ENCODE peak calls at places on chromosomes 6 and 20, in eight cellular contexts. X is AG09319, J is PC-3, C is kidney, V is heart right ventricle, O is mammary epithelial cell, L is coronary artery, F is endothelial cell. K is an unnamed sample.

GRCh38 chr20:35607003-35607735 is 8.5 kb upstream of the SPAG4 start:
- DNase-seq in J (peak), F (no peak), L (no peak), O (peak), X (no peak), C (peak), V (no peak), K (no peak)

GRCh38 chr6:3253597-3253961 is 5.2 kb upstream of the PSMG4 start:
- DNase-seq in L (peak), F (no peak), C (peak), O (no peak), J (no peak), V (no peak), X (no peak), K (no peak)

GRCh38 chr20:49685809-49686208 is 27.9 kb downstream of the B4GALT5 start:
- DNase-seq in C (no peak), X (peak), L (no peak), F (no peak), J (peak), V (no peak), O (no peak), K (no peak)

GRCh38 chr20:53316221-53316937 is 277.3 kb downstream of the ZNF217 start:
- DNase-seq in X (no peak), V (no peak), O (no peak), J (no peak), F (no peak), C (no peak), L (no peak), K (no peak)

GRCh38 chr6:23228439-23229024 is 659.2 kb downstream of the HDGFL1 start:
- DNase-seq in C (no peak), J (peak), O (peak), V (no peak), F (no peak), X (no peak), L (no peak), K (no peak)

GRCh38 chr6:6546318-6547110 is 42.0 kb upstream of the LY86 start:
- DNase-seq in O (peak), X (no peak), J (peak), F (peak), L (no peak), C (peak), V (peak), K (peak)

GRCh38 chr20:41158082-41158625 is 20.8 kb downstream of the PLCG1 start:
- DNase-seq in V (no peak), L (no peak), O (no peak), X (no peak), F (no peak), C (no peak), J (no peak), K (no peak)

GRCh38 chr6:70119218-70119835 is 183.6 kb downstream of the COL9A1 start:
- DNase-seq in J (no peak), X (no peak), L (no peak), F (no peak), C (no peak), V (no peak), O (no peak), K (no peak)

GRCh38 chr6:7148100-7148822 is 40.5 kb downstream of the RREB1 start:
- DNase-seq in L (no peak), X (no peak), C (no peak), O (peak), F (no peak), J (peak), V (no peak), K (peak)

GRCh38 chr20:41358717-41359116 is 7.9 kb downstream of the EMILIN3 start:
- DNase-seq in J (no peak), C (no peak), L (no peak), X (no peak), V (no peak), O (no peak), F (no peak), K (no peak)

GRCh38 chr6:74409447-74409846 is 713.4 kb downstream of the CD109 start:
- DNase-seq in O (peak), V (no peak), F (no peak), L (no peak), X (peak), J (peak), C (no peak), K (no peak)

GRCh38 chr20:13771853-13772453 is 12.8 kb downstream of the ESF1 start:
- DNase-seq in X (no peak), J (peak), C (no peak), O (no peak), F (no peak), L (no peak), V (no peak), K (no peak)

GRCh38 chr6:140806431-140806830 is 1326.3 kb upstream of the GJE1 start:
- DNase-seq in O (no peak), F (no peak), J (peak), V (no peak), X (no peak), C (no peak), L (no peak), K (no peak)

GRCh38 chr6:15861486-15861885 is 198.7 kb upstream of the DTNBP1 start:
- DNase-seq in X (no peak), C (no peak), F (no peak), J (no peak), O (no peak), L (no peak), V (no peak), K (no peak)

GRCh38 chr20:54062812-54063280 is 7.5 kb downstream of the BCAS1 start:
- DNase-seq in J (peak), F (no peak), O (peak), C (no peak), L (no peak), X (no peak), V (no peak), K (no peak)

GRCh38 chr6:151440930-151441329 is 11.0 kb downstream of the RMND1 start:
- DNase-seq in O (no peak), J (no peak), L (no peak), V (no peak), C (no peak), X (no peak), F (no peak), K (no peak)

GRCh38 chr20:62001178-62001715 is 64.4 kb downstream of the TAF4 start:
- DNase-seq in O (no peak), X (no peak), V (no peak), L (no peak), F (no peak), J (no peak), C (no peak), K (no peak)

GRCh38 chr20:39269031-39269461 is 306.9 kb downstream of the DHX35 start:
- DNase-seq in F (peak), V (peak), X (no peak), J (peak), L (no peak), O (peak), C (peak), K (peak)

GRCh38 chr6:131167773-131168172 is 32.5 kb downstream of the AKAP7 start:
- DNase-seq in C (no peak), V (no peak), O (no peak), L (no peak), X (no peak), F (no peak), J (peak), K (no peak)
- TF ChIP-seq CTCF in C (no peak), V (no peak), O (no peak), L (no peak), X (peak), F (no peak), J (peak), K (peak)

GRCh38 chr6:137901454-137901853 is 34.4 kb downstream of the TNFAIP3 start:
- DNase-seq in F (no peak), O (no peak), C (no peak), X (no peak), J (no peak), V (no peak), L (no peak), K (no peak)
- TF ChIP-seq CTCF in F (no peak), O (no peak), C (no peak), X (no peak), J (no peak), V (no peak), L (no peak), K (no peak)

DNA sequence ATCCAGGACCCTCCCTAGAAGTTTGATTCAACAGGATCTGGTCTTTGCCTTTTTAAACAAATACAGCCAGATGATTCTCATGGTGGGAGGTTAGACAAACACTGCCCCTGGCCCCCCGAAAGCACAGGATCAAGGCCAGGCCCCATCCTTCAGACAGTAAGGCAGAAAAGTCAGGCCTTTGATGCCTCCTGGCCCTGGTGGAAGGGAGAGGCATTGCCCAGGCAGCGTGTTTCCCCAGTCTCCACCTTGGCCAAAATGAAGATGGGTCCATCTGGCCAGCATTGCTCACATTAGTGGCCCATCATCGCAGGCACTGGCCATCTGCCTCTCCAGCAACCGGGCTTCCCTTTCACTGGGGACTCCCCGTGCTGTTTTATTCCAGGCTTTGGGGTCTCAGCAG is 4.3 kb downstream of the SULF2 start:
- DNase-seq in C (no peak), O (no peak), L (no peak), V (no peak), X (no peak), J (no peak), F (no peak), K (no peak)
- TF ChIP-seq CTCF in C (no peak), O (peak), L (no peak), V (no peak), X (no peak), J (no peak), F (no peak), K (no peak)

GRCh38 chr6:105790635-105791034 is 295.5 kb upstream of the PRDM1 start:
- DNase-seq in X (no peak), O (no peak), C (no peak), F (no peak), J (no peak), V (no peak), L (no peak), K (no peak)
- TF ChIP-seq CTCF in X (peak), O (peak), C (no peak), F (no peak), J (peak), V (no peak), L (no peak), K (peak)

GRCh38 chr6:37489697-37490336 is 9.9 kb downstream of the CCDC167 start:
- DNase-seq in V (peak), F (no peak), L (no peak), O (no peak), J (no peak), C (peak), X (no peak), K (no peak)
- TF ChIP-seq CTCF in V (no peak), F (no peak), L (no peak), O (no peak), J (peak), C (no peak), X (peak), K (peak)

DNA sequence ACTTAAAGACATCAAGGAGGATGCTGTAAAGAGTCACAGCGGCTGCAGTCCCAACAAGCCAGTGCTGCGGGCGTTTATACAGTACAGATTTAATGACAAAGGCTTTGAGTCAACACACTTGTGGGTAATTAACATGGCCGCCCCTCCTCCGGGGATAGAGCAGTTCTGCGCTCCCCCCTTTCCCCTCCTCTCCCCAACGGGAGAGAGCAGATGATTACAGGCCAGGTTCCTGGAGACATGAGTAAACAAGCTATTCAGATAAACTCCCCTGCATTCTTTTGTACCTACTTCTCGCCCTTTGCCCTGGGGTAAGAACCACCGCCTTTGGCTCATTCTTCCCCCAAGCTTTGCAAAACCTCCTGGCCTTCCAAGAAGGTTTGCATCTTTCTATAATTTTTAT is 23.6 kb upstream of the FABP7 start:
- DNase-seq in L (no peak), F (no peak), O (no peak), C (no peak), X (no peak), V (no peak), J (no peak), K (no peak)
- TF ChIP-seq CTCF in L (no peak), F (no peak), O (no peak), C (no peak), X (no peak), V (no peak), J (no peak), K (no peak)

GRCh38 chr6:28399370-28400121 is at the start of gene ZSCAN12:
- DNase-seq in X (peak), L (peak), V (peak), J (no peak), F (peak), C (peak), O (peak), K (peak)
- TF ChIP-seq CTCF in X (peak), L (no peak), V (peak), J (no peak), F (no peak), C (peak), O (peak), K (peak)

DNA sequence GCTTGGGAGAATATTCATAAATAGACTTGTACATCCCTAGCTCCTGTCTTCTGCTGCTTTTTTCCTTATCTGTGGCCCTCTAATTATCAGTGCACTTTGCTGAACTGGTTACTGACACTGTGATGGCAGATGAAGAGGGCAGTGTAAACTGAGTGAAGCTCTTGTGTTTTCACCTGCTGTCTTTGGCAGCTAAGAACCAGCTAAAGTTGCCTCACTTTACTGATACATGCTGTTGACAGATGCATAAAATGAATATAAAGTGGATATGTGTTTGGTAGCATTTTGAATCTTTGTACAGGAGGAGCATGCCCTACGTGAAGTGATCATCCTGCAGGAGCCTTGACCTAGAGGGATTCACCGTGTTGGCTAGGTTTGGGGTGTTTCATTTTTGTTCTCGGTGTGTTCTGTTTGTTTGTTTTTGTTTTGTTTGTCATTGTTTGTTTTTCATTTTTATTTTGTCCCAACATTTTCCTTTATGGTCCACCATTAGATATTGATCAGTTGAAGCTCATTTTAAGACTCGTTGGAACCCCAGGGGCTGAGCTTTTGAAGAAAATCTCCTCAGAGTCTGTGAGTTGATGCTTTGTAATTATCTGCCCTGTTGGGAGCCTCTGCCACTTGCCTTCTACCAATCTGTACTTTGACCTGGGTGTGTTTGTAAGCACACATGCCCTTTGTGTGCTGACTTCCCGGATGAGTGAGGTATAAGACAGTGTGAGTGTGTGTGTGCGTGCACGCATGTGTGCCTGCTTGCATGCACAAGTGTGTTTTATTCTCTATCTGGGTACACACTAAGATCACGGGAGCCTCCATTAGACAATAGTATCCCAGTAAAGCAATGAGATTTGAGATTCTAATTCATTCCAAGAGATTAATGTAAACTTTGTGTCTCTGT is 34.6 kb upstream of the MAPK13 start:
- DNase-seq in X (no peak), J (no peak), L (no peak), O (no peak), V (no peak), C (no peak), F (no peak), K (no peak)
- TF ChIP-seq CTCF in X (no peak), J (no peak), L (no peak), O (no peak), V (no peak), C (no peak), F (peak), K (peak)

GRCh38 chr20:46545077-46545826 is 5.2 kb downstream of the OCSTAMP start:
- DNase-seq in V (no peak), F (no peak), C (no peak), L (no peak), X (no peak), O (no peak), J (no peak), K (no peak)

GRCh38 chr20:46543033-46543432 is 7.4 kb downstream of the OCSTAMP start:
- DNase-seq in V (no peak), F (no peak), J (no peak), X (no peak), C (no peak), O (no peak), L (no peak), K (no peak)

GRCh38 chr20:46543959-46544358 is 6.5 kb downstream of the OCSTAMP start:
- DNase-seq in O (no peak), C (no peak), J (no peak), V (no peak), L (no peak), F (no peak), X (no peak), K (no peak)

GRCh38 chr20:46545827-46546138 is 4.7 kb downstream of the OCSTAMP start:
- DNase-seq in X (no peak), L (no peak), J (no peak), V (no peak), C (no peak), O (no peak), F (no peak), K (no peak)

DNA sequence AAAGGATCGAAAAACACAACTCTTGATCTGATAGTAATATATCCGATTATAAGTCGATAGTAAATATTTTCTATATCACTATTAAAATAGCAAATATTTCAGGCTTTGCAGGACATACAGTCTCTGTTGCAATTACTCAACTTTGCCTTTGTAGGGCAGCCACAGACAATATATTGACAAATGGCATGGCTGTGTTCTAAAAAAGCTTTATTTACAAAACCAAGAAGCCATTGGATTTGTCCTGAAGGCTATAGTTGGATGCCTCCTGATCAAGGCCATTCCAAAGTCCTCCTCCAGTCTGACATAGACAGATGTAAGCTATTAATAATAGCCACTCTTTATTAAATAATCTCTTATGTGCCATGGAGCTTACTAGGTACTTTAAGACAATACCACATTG is 5.9 kb downstream of the OCSTAMP start:
- DNase-seq in F (no peak), O (no peak), J (no peak), C (no peak), V (no peak), X (no peak), L (no peak), K (no peak)
- TF ChIP-seq CTCF in F (no peak), O (no peak), J (peak), C (no peak), V (no peak), X (peak), L (no peak), K (peak)

GRCh38 chr6:109440325-109441068 is at the start of the genes PPIL6 and SMPD2:
- DNase-seq in F (peak), C (peak), J (peak), X (peak), V (peak), L (peak), O (peak), K (peak)

GRCh38 chr6:109442393-109442924 is 1.9 kb downstream of the SMPD2 start:
- DNase-seq in L (no peak), V (no peak), J (no peak), C (no peak), F (no peak), O (no peak), X (no peak), K (no peak)

GRCh38 chr6:109445382-109445781 is 4.9 kb downstream of the SMPD2 start:
- DNase-seq in L (no peak), X (no peak), C (no peak), J (no peak), O (no peak), F (no peak), V (no peak), K (no peak)

GRCh38 chr6:109443425-109443950 is 3.0 kb downstream of the SMPD2 start:
- DNase-seq in F (no peak), J (no peak), V (no peak), O (no peak), X (no peak), L (no peak), C (no peak), K (no peak)

GRCh38 chr6:109441069-109441816 is 719 bp downstream of the SMPD2 start:
- DNase-seq in F (peak), L (no peak), J (peak), V (peak), C (peak), X (no peak), O (peak), K (no peak)
- TF ChIP-seq CTCF in F (peak), L (no peak), J (no peak), V (no peak), C (no peak), X (peak), O (peak), K (no peak)